ENCODE peak calls at places on chromosomes 7 and 10, in six cellular contexts. One of them, this sample, is unnamed.

GRCh38 chr10:86186633-86187032 is 180.0 kb downstream of the GRID1 start:
- DNase-seq in HepG2: no peak
- DNase-seq in K562: no peak
- DNase-seq in GM12878: no peak
- DNase-seq in HCT116: no peak
- DNase-seq in H1: no peak
- DNase-seq in this sample: no peak

GRCh38 chr7:108630002-108630401 is 60.3 kb downstream of the DNAJB9 start:
- DNase-seq in GM12878: no peak
- DNase-seq in HCT116: no peak
- DNase-seq in K562: no peak
- DNase-seq in H1: no peak
- DNase-seq in HepG2: no peak
- DNase-seq in this sample: no peak

GRCh38 chr10:75532253-75532924 is 101.0 kb downstream of the LRMDA start:
- DNase-seq in GM12878: no peak
- DNase-seq in K562: no peak
- DNase-seq in HCT116: no peak
- DNase-seq in HepG2: no peak
- DNase-seq in H1: no peak
- DNase-seq in this sample: no peak

GRCh38 chr7:27141591-27142561 is 1.6 kb downstream of the HOXA5 start:
- DNase-seq in H1: no peak
- DNase-seq in HCT116: no peak
- DNase-seq in HepG2: peak
- DNase-seq in GM12878: no peak
- DNase-seq in K562: no peak
- DNase-seq in this sample: peak

GRCh38 chr7:116166167-116166566 is 44.2 kb upstream of the TES start:
- DNase-seq in K562: no peak
- DNase-seq in H1: no peak
- DNase-seq in HCT116: no peak
- DNase-seq in GM12878: no peak
- DNase-seq in HepG2: no peak
- DNase-seq in this sample: no peak

GRCh38 chr10:95394161-95394880 is 103.5 kb upstream of the PDLIM1 start:
- DNase-seq in HepG2: peak
- DNase-seq in HCT116: peak
- DNase-seq in H1: no peak
- DNase-seq in GM12878: peak
- DNase-seq in K562: peak
- DNase-seq in this sample: no peak

GRCh38 chr7:2641406-2642393 is 9.9 kb downstream of the TTYH3 start:
- DNase-seq in GM12878: peak
- DNase-seq in K562: no peak
- DNase-seq in HepG2: peak
- DNase-seq in H1: no peak
- DNase-seq in HCT116: no peak
- DNase-seq in this sample: peak

GRCh38 chr7:115600196-115600595 is 430.4 kb downstream of the TFEC start:
- DNase-seq in HCT116: no peak
- DNase-seq in H1: no peak
- DNase-seq in HepG2: no peak
- DNase-seq in K562: no peak
- DNase-seq in GM12878: no peak
- DNase-seq in this sample: no peak

GRCh38 chr7:81447351-81447952 is 322.4 kb downstream of the HGF start:
- DNase-seq in GM12878: no peak
- DNase-seq in H1: no peak
- DNase-seq in HepG2: peak
- DNase-seq in K562: no peak
- DNase-seq in HCT116: peak
- DNase-seq in this sample: peak

GRCh38 chr7:151776876-151777510 is 99.9 kb downstream of the PRKAG2 start:
- DNase-seq in GM12878: no peak
- DNase-seq in HepG2: no peak
- DNase-seq in H1: no peak
- DNase-seq in K562: no peak
- DNase-seq in HCT116: no peak
- DNase-seq in this sample: no peak

GRCh38 chr10:73586583-73586984 is 4.6 kb downstream of the USP54 start:
- DNase-seq in GM12878: no peak
- DNase-seq in H1: no peak
- DNase-seq in K562: no peak
- DNase-seq in HepG2: peak
- DNase-seq in HCT116: no peak
- DNase-seq in this sample: no peak

GRCh38 chr10:73168486-73168844 is 546 bp downstream of the FAM149B1 start:
- DNase-seq in HepG2: peak
- DNase-seq in HCT116: no peak
- DNase-seq in H1: peak
- DNase-seq in K562: no peak
- DNase-seq in GM12878: no peak
- DNase-seq in this sample: peak

GRCh38 chr7:158595068-158595467 is 7.4 kb upstream of the PTPRN2 start:
- DNase-seq in HepG2: no peak
- DNase-seq in HCT116: peak
- DNase-seq in K562: no peak
- DNase-seq in GM12878: peak
- DNase-seq in H1: no peak
- DNase-seq in this sample: peak

GRCh38 chr7:96665689-96666088 is 44.0 kb downstream of the SEM1 start:
- DNase-seq in K562: no peak
- DNase-seq in HepG2: no peak
- DNase-seq in H1: no peak
- DNase-seq in HCT116: no peak
- DNase-seq in GM12878: no peak
- DNase-seq in this sample: no peak

GRCh38 chr10:114026189-114027040 is 17.3 kb upstream of the ADRB1 start:
- DNase-seq in HCT116: peak
- DNase-seq in HepG2: peak
- DNase-seq in GM12878: peak
- DNase-seq in K562: no peak
- DNase-seq in H1: no peak
- DNase-seq in this sample: no peak

GRCh38 chr7:130814753-130815152 is 80.7 kb upstream of the KLF14 start:
- DNase-seq in GM12878: no peak
- DNase-seq in HepG2: no peak
- DNase-seq in K562: no peak
- DNase-seq in HCT116: peak
- DNase-seq in H1: no peak
- DNase-seq in this sample: no peak

GRCh38 chr10:48946891-48947500 is 7.4 kb upstream of the LRRC18 start:
- DNase-seq in H1: no peak
- DNase-seq in GM12878: no peak
- DNase-seq in K562: no peak
- DNase-seq in HCT116: no peak
- DNase-seq in HepG2: no peak
- DNase-seq in this sample: no peak

DNA sequence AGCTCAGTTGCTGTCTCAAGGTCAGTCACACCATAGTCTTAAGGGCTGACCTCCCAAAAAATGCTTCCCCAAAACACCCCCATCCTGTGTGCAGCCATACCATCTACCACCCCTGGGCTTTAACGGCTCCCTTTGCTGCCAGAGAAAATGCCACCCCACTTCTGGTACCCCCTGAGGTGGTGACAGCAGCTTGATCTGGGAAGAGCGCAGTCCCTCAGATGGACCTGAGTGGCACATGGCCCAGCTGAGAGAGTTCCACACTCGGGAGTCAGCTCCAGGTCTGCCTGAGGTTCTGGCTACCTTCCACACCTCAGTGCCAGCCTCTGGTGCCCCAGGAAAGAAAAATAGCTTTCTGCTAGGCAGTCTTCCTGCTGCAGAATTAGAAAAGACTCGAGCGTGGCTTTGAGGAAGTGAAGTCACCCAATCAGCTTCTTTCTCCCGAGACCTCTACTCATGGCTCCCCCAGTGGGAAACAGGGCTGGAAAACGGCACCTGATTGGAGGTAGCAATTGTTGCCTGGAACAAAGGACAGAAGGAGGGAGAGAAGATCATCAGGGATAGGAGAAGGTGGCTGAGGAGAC is 151.7 kb downstream of the ARHGAP21 start:
- DNase-seq in H1: no peak
- DNase-seq in HCT116: no peak
- DNase-seq in HepG2: no peak
- DNase-seq in GM12878: no peak
- DNase-seq in K562: no peak
- DNase-seq in this sample: no peak
- TF ChIP-seq YY1 in H1: no peak
- TF ChIP-seq YY1 in HCT116: no peak
- TF ChIP-seq YY1 in HepG2: no peak
- TF ChIP-seq YY1 in GM12878: no peak
- TF ChIP-seq YY1 in K562: no peak
- TF ChIP-seq YY1 in this sample: no peak

DNA sequence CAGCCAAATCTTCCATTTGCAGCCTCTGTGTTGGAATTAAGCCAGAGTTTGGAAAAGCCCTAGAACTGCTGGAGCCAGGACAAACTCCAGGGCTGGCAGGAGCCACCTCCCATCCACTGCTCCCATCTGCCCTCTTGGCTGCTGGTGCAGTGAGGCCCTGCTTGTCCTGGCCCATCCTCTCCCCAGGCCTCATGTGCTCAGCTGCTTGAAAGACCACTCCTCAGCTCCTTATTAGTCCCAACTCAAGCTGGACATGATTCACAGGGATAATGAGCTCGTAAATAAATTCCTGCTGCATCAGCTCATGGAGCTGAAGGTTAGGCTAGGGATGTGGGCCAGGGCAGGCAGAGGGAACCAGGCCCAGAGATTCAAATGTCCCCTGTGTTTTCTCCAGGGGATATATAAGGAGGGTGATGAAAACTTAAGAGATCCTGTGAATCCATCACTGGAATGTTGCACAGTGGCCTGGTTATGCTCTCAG is 282.8 kb downstream of the RPS24 start:
- DNase-seq in K562: no peak
- DNase-seq in HCT116: no peak
- DNase-seq in GM12878: no peak
- DNase-seq in H1: no peak
- DNase-seq in HepG2: no peak
- DNase-seq in this sample: no peak
- TF ChIP-seq ZNF274 in K562: no peak
- TF ChIP-seq ZNF274 in HCT116: no peak
- TF ChIP-seq ZNF274 in GM12878: no peak
- TF ChIP-seq ZNF274 in H1: no peak
- TF ChIP-seq ZNF274 in HepG2: no peak
- TF ChIP-seq ZNF274 in this sample: no peak

DNA sequence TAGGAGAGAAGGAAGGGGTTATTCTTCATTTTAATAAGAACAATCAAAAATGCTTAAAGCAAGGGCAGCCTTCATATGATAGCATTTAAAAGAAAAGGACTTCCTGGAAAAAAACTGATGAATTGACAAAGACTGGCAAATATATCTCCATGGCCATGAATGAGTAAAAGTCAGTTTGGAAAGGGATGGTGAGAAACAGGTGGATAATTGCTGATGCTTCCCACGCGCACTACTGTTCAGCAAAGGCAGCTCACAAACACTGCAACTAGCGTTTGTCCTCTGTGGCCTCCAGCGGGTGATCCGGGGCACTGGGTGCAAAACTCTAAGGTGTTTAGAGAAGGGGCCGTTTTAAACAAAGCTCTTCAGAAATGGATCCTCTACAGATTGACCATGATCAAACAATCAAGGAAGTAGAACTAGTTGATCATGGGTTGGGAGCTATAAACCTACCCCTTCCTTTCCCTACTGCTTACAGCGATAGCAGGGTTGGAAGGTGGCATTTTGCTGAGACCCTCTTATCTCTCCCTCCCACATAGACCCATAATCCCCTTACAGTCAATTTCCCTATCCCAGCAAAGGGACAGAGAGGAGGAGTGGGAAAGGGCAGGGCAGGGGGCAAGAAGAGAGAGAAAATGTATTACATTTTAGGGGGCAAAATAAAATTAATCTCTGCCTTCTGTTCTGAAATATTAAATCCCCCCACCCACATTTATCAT is 53.8 kb downstream of the SMURF1 start:
- DNase-seq in H1: no peak
- DNase-seq in HepG2: no peak
- DNase-seq in GM12878: no peak
- DNase-seq in K562: peak
- DNase-seq in HCT116: no peak
- DNase-seq in this sample: no peak
- H3K9ac ChIP-seq in H1: no peak
- H3K9ac ChIP-seq in HepG2: no peak
- H3K9ac ChIP-seq in GM12878: no peak
- H3K9ac ChIP-seq in K562: no peak
- H3K9ac ChIP-seq in HCT116: no peak
- H3K9ac ChIP-seq in this sample: no peak

GRCh38 chr10:45253183-45253914 is 62.1 kb downstream of the OR13A1 start:
- DNase-seq in HCT116: no peak
- DNase-seq in GM12878: peak
- DNase-seq in K562: no peak
- DNase-seq in H1: no peak
- DNase-seq in HepG2: no peak
- DNase-seq in this sample: no peak
- TF ChIP-seq YY1 in HCT116: no peak
- TF ChIP-seq YY1 in GM12878: peak
- TF ChIP-seq YY1 in K562: no peak
- TF ChIP-seq YY1 in H1: no peak
- TF ChIP-seq YY1 in HepG2: no peak
- TF ChIP-seq YY1 in this sample: no peak

DNA sequence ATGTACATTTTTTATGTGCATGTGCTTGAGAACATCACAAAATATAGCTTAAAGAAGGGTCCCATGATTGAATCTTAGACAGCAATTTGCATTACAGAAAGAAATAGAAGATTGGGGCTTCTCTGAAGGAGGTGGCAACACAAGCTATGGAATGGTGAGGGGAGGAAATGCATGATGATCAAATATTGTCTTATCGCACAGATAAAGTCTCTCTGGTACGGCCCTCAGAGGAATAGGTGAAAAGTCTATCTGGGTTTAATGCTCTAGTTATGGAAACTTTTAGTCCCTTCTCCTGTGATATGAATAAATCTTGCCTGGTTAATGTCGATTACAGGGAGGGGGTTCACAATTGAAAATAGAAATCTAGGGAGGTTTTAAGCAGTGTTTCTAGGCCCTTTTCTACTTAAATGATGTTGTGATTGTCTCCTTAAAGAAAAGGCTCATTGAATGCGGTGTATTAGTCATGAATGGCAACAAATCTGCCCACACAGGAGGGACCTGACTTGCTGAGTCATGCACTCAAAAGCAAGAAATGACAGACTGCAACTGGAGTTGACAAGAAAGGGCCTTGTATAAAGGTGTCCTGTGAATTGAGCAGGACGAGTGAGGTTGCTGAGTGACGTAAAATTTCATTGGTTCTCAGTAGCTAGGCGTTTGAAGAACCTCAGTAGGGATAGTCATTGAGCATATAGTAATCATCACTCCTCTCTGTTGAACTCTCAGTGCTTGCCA is 133.4 kb upstream of the CSTF2T start:
- DNase-seq in HCT116: peak
- DNase-seq in H1: no peak
- DNase-seq in HepG2: peak
- DNase-seq in K562: no peak
- DNase-seq in GM12878: peak
- DNase-seq in this sample: no peak
- TF ChIP-seq ZNF274 in HCT116: no peak
- TF ChIP-seq ZNF274 in H1: no peak
- TF ChIP-seq ZNF274 in HepG2: no peak
- TF ChIP-seq ZNF274 in K562: no peak
- TF ChIP-seq ZNF274 in GM12878: no peak
- TF ChIP-seq ZNF274 in this sample: no peak

GRCh38 chr10:71835671-71836593 is 15.1 kb downstream of the PSAP start:
- DNase-seq in HCT116: no peak
- DNase-seq in K562: no peak
- DNase-seq in H1: no peak
- DNase-seq in HepG2: peak
- DNase-seq in GM12878: peak
- DNase-seq in this sample: no peak
- H3K9ac ChIP-seq in HCT116: no peak
- H3K9ac ChIP-seq in K562: no peak
- H3K9ac ChIP-seq in H1: no peak
- H3K9ac ChIP-seq in HepG2: no peak
- H3K9ac ChIP-seq in GM12878: peak
- H3K9ac ChIP-seq in this sample: no peak

GRCh38 chr7:132232394-132232793 is 343.9 kb downstream of the PLXNA4 start:
- DNase-seq in GM12878: no peak
- DNase-seq in HCT116: no peak
- DNase-seq in K562: no peak
- DNase-seq in HepG2: no peak
- DNase-seq in H1: no peak
- DNase-seq in this sample: no peak
- TF ChIP-seq YY1 in GM12878: no peak
- TF ChIP-seq YY1 in HCT116: no peak
- TF ChIP-seq YY1 in K562: no peak
- TF ChIP-seq YY1 in HepG2: no peak
- TF ChIP-seq YY1 in H1: no peak
- TF ChIP-seq YY1 in this sample: no peak